ENCODE peak calls at places on chromosomes 13 and 19, in eight cellular contexts. A is K562; V is mucosa of descending colon; U is iPS DF 19.7; D is putamen; G is T-cell; N is naive thymus-derived CD8-positive, alpha-beta T cell; Q is astrocyte of the spinal cord. C is an unnamed sample.

GRCh38 chr13:51981355-51981754 is 29.9 kb downstream of the ATP7B start:
- DNase-seq in A (no peak), V (no peak), U (no peak), D (no peak), G (no peak), N (no peak), Q (no peak), C (no peak)

GRCh38 chr13:42063105-42063504 is 14.7 kb downstream of the DGKH start:
- DNase-seq in A (no peak), V (no peak), U (no peak), D (no peak), G (no peak), N (no peak), Q (no peak), C (no peak)

GRCh38 chr19:18513868-18514267 is 8.0 kb downstream of the ELL start:
- DNase-seq in A (no peak), V (peak), U (no peak), D (no peak), G (no peak), N (no peak), Q (no peak), C (peak)

GRCh38 chr13:111510502-111511218 is 190.2 kb downstream of the TEX29 start:
- DNase-seq in A (no peak), V (no peak), U (no peak), D (no peak), G (no peak), N (no peak), Q (no peak), C (no peak)

GRCh38 chr19:2561895-2562294 is 86.0 kb downstream of the GADD45B start:
- DNase-seq in A (no peak), V (no peak), U (no peak), D (no peak), G (peak), N (peak), Q (no peak), C (no peak)

GRCh38 chr19:10418281-10419199 is 1.8 kb upstream of the PDE4A start:
- DNase-seq in A (peak), V (no peak), U (no peak), D (no peak), G (no peak), N (no peak), Q (peak), C (peak)

GRCh38 chr19:38836438-38837303 is 5.1 kb upstream of the ECH1 start:
- DNase-seq in A (peak), V (peak), U (no peak), D (no peak), G (no peak), N (no peak), Q (no peak), C (no peak)

GRCh38 chr19:35287713-35288112 is 4.2 kb upstream of the MAG start:
- DNase-seq in A (no peak), V (no peak), U (no peak), D (no peak), G (no peak), N (no peak), Q (no peak), C (no peak)

GRCh38 chr13:73800011-73800410 is 334.2 kb downstream of the KLF12 start:
- DNase-seq in A (no peak), V (no peak), U (no peak), D (no peak), G (no peak), N (no peak), Q (no peak), C (no peak)

GRCh38 chr13:44854264-44855060 is 134.8 kb downstream of the NUFIP1 start:
- DNase-seq in A (no peak), V (peak), U (no peak), D (no peak), G (no peak), N (no peak), Q (no peak), C (no peak)

C was measured in AG20443.